ENCODE peak calls at places on chromosomes 11 and 22, in eight cellular contexts. One of them, this sample, is unnamed. For H3K36me3, the result is how much of the 10 kb centered on the place peaks cover.

GRCh38 chr11:69312418-69313399 is 18.8 kb downstream of the MYEOV start:
- DNase-seq in right lobe of liver: no peak
- DNase-seq in Karpas-422: no peak
- DNase-seq in adrenal gland: no peak
- DNase-seq in IMR-90: no peak
- DNase-seq in iPS DF 6.9: no peak
- DNase-seq in Panc1: no peak
- DNase-seq in Peyer's patch: no peak
- DNase-seq in this sample: no peak

GRCh38 chr22:45272498-45272897 is 12.3 kb upstream of the UPK3A start:
- DNase-seq in right lobe of liver: no peak
- DNase-seq in Karpas-422: no peak
- DNase-seq in adrenal gland: no peak
- DNase-seq in IMR-90: no peak
- DNase-seq in iPS DF 6.9: no peak
- DNase-seq in Panc1: no peak
- DNase-seq in Peyer's patch: no peak
- DNase-seq in this sample: no peak

GRCh38 chr11:127451852-127452251 is 451.3 kb upstream of the KIRREL3 start:
- DNase-seq in right lobe of liver: no peak
- DNase-seq in Karpas-422: no peak
- DNase-seq in adrenal gland: no peak
- DNase-seq in IMR-90: no peak
- DNase-seq in iPS DF 6.9: no peak
- DNase-seq in Panc1: no peak
- DNase-seq in Peyer's patch: no peak
- DNase-seq in this sample: no peak

GRCh38 chr22:18122254-18122554 is 11.6 kb downstream of the TUBA8 start:
- DNase-seq in right lobe of liver: no peak
- DNase-seq in Karpas-422: no peak
- DNase-seq in adrenal gland: no peak
- DNase-seq in IMR-90: no peak
- DNase-seq in iPS DF 6.9: no peak
- DNase-seq in Panc1: no peak
- DNase-seq in Peyer's patch: no peak
- DNase-seq in this sample: no peak

GRCh38 chr11:34840736-34841386 is 75.3 kb downstream of the APIP start:
- DNase-seq in right lobe of liver: no peak
- DNase-seq in Karpas-422: peak
- DNase-seq in adrenal gland: peak
- DNase-seq in IMR-90: peak
- DNase-seq in iPS DF 6.9: peak
- DNase-seq in Panc1: peak
- DNase-seq in Peyer's patch: no peak
- DNase-seq in this sample: no peak

GRCh38 chr11:44726278-44727113 is at the start of gene TSPAN18:
- DNase-seq in right lobe of liver: no peak
- DNase-seq in Karpas-422: peak
- DNase-seq in adrenal gland: peak
- DNase-seq in IMR-90: no peak
- DNase-seq in iPS DF 6.9: no peak
- DNase-seq in Panc1: no peak
- DNase-seq in Peyer's patch: no peak
- DNase-seq in this sample: peak

GRCh38 chr11:108559904-108560303 is 33.7 kb downstream of the EXPH5 start:
- DNase-seq in right lobe of liver: no peak
- DNase-seq in Karpas-422: no peak
- DNase-seq in adrenal gland: no peak
- DNase-seq in IMR-90: peak
- DNase-seq in iPS DF 6.9: no peak
- DNase-seq in Panc1: no peak
- DNase-seq in Peyer's patch: no peak
- DNase-seq in this sample: no peak

GRCh38 chr22:23075050-23075449 is 4.7 kb downstream of the GNAZ start:
- DNase-seq in right lobe of liver: peak
- DNase-seq in Karpas-422: no peak
- DNase-seq in adrenal gland: no peak
- DNase-seq in IMR-90: no peak
- DNase-seq in iPS DF 6.9: no peak
- DNase-seq in Panc1: no peak
- DNase-seq in Peyer's patch: no peak
- DNase-seq in this sample: no peak

GRCh38 chr11:45181595-45182550 is 35.4 kb downstream of the PRDM11 start:
- DNase-seq in right lobe of liver: no peak
- DNase-seq in Karpas-422: no peak
- DNase-seq in adrenal gland: no peak
- DNase-seq in IMR-90: no peak
- DNase-seq in iPS DF 6.9: no peak
- DNase-seq in Panc1: no peak
- DNase-seq in Peyer's patch: no peak
- DNase-seq in this sample: no peak

GRCh38 chr11:97860237-97860636 is 1160.5 kb upstream of the CNTN5 start:
- DNase-seq in right lobe of liver: no peak
- DNase-seq in Karpas-422: no peak
- DNase-seq in adrenal gland: no peak
- DNase-seq in IMR-90: no peak
- DNase-seq in iPS DF 6.9: no peak
- DNase-seq in Panc1: no peak
- DNase-seq in Peyer's patch: no peak
- DNase-seq in this sample: no peak

GRCh38 chr11:112538529-112538928 is 277.9 kb upstream of the PLET1 start:
- DNase-seq in right lobe of liver: no peak
- DNase-seq in Karpas-422: no peak
- DNase-seq in adrenal gland: no peak
- DNase-seq in IMR-90: no peak
- DNase-seq in iPS DF 6.9: no peak
- DNase-seq in Panc1: no peak
- DNase-seq in Peyer's patch: no peak
- DNase-seq in this sample: no peak

GRCh38 chr22:50342651-50343540 is at the start of gene PPP6R2:
- DNase-seq in right lobe of liver: peak
- DNase-seq in Karpas-422: peak
- DNase-seq in adrenal gland: peak
- DNase-seq in IMR-90: peak
- DNase-seq in iPS DF 6.9: no peak
- DNase-seq in Panc1: no peak
- DNase-seq in Peyer's patch: peak
- DNase-seq in this sample: peak

GRCh38 chr11:116037851-116038250 is 533.6 kb upstream of the CADM1 start:
- DNase-seq in right lobe of liver: no peak
- DNase-seq in Karpas-422: no peak
- DNase-seq in adrenal gland: no peak
- DNase-seq in IMR-90: no peak
- DNase-seq in iPS DF 6.9: no peak
- DNase-seq in Panc1: no peak
- DNase-seq in Peyer's patch: no peak
- DNase-seq in this sample: no peak

GRCh38 chr11:2577071-2578005 is 122.5 kb downstream of the KCNQ1OT1 start:
- DNase-seq in right lobe of liver: peak
- DNase-seq in Karpas-422: no peak
- DNase-seq in adrenal gland: peak
- DNase-seq in IMR-90: no peak
- DNase-seq in iPS DF 6.9: no peak
- DNase-seq in Panc1: no peak
- DNase-seq in Peyer's patch: peak
- DNase-seq in this sample: no peak

DNA sequence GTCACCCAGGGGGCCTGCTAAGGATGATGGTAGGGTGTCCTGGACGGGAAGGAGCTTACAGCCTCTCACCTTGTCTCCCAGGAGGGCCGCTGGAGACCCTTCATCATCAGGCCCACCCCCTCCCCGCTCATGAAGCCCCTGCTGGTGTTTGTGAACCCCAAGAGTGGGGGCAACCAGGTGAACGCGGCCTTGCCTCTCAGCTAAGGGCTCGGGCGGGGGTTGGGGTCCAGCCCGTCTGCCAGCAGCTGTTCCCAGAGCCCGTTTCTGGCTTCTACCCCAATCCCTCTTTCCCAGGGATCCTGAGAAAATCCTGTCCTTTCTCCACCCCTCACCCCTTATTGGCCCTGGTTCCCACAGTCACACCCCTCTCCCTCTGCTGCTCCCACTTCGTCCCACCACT is 9.5 kb upstream of the MDK start:
- DNase-seq in right lobe of liver: no peak
- DNase-seq in Karpas-422: no peak
- DNase-seq in adrenal gland: no peak
- DNase-seq in IMR-90: no peak
- DNase-seq in iPS DF 6.9: no peak
- DNase-seq in Panc1: no peak
- DNase-seq in Peyer's patch: no peak
- DNase-seq in this sample: no peak
- H3K36me3 ChIP-seq in right lobe of liver: under half
- H3K36me3 ChIP-seq in Karpas-422: under half
- H3K36me3 ChIP-seq in adrenal gland: half or more
- H3K36me3 ChIP-seq in IMR-90: under half
- H3K36me3 ChIP-seq in iPS DF 6.9: under half
- H3K36me3 ChIP-seq in Panc1: under half
- H3K36me3 ChIP-seq in Peyer's patch: under half
- H3K36me3 ChIP-seq in this sample: half or more

GRCh38 chr22:41501209-41501608 is 32.3 kb downstream of the ACO2 start:
- DNase-seq in right lobe of liver: no peak
- DNase-seq in Karpas-422: peak
- DNase-seq in adrenal gland: no peak
- DNase-seq in IMR-90: no peak
- DNase-seq in iPS DF 6.9: no peak
- DNase-seq in Panc1: no peak
- DNase-seq in Peyer's patch: no peak
- DNase-seq in this sample: no peak

GRCh38 chr22:41504397-41504796 is 35.5 kb downstream of the ACO2 start:
- DNase-seq in right lobe of liver: no peak
- DNase-seq in Karpas-422: peak
- DNase-seq in adrenal gland: peak
- DNase-seq in IMR-90: no peak
- DNase-seq in iPS DF 6.9: no peak
- DNase-seq in Panc1: no peak
- DNase-seq in Peyer's patch: no peak
- DNase-seq in this sample: no peak

GRCh38 chr22:41500303-41500702 is 31.4 kb downstream of the ACO2 start:
- DNase-seq in right lobe of liver: no peak
- DNase-seq in Karpas-422: peak
- DNase-seq in adrenal gland: no peak
- DNase-seq in IMR-90: no peak
- DNase-seq in iPS DF 6.9: no peak
- DNase-seq in Panc1: no peak
- DNase-seq in Peyer's patch: no peak
- DNase-seq in this sample: no peak

GRCh38 chr22:41498322-41498721 is 29.4 kb downstream of the ACO2 start:
- DNase-seq in right lobe of liver: no peak
- DNase-seq in Karpas-422: no peak
- DNase-seq in adrenal gland: no peak
- DNase-seq in IMR-90: no peak
- DNase-seq in iPS DF 6.9: no peak
- DNase-seq in Panc1: no peak
- DNase-seq in Peyer's patch: no peak
- DNase-seq in this sample: no peak

DNA sequence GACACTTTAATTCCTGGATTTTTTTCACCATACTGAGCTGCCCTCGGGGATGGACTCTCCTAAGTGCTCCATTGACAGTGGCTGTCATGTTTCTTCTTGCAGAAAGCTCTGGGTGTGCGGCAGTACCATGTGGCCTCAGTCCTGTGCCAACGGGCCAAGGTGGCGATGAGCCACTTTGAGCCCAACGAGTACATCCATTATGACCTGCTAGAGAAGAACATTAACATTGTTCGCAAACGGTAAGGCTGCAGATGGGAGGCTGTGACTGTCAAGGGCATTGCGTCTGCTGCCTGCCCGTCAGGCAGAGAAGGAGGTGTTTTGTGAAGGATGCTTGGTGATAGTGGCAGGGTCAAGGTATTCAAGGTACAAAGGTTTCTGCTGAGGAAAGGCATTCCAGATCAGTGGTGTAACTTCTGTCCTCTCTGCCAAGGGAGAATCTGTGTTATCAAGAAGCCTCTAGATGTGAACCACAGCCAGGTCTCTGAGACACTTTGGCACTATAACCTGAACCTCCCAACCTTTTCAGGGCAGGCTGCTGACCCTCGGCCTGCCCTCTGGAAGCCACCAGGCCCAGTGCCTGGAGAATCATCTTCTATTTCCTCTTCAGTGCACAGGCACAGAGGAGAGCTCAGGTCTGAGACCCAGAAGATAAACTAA is 30.8 kb downstream of the ACO2 start:
- DNase-seq in right lobe of liver: peak
- DNase-seq in Karpas-422: no peak
- DNase-seq in adrenal gland: no peak
- DNase-seq in IMR-90: no peak
- DNase-seq in iPS DF 6.9: no peak
- DNase-seq in Panc1: no peak
- DNase-seq in Peyer's patch: peak
- DNase-seq in this sample: no peak
- H3K4me3 ChIP-seq in right lobe of liver: no peak
- H3K4me3 ChIP-seq in Karpas-422: no peak
- H3K4me3 ChIP-seq in adrenal gland: no peak
- H3K4me3 ChIP-seq in IMR-90: no peak
- H3K4me3 ChIP-seq in iPS DF 6.9: no peak
- H3K4me3 ChIP-seq in Panc1: no peak
- H3K4me3 ChIP-seq in Peyer's patch: no peak
- H3K4me3 ChIP-seq in this sample: no peak

GRCh38 chr11:65186701-65187100 is 5.0 kb downstream of the CAPN1 start:
- DNase-seq in right lobe of liver: peak
- DNase-seq in Karpas-422: no peak
- DNase-seq in adrenal gland: no peak
- DNase-seq in IMR-90: no peak
- DNase-seq in iPS DF 6.9: no peak
- DNase-seq in Panc1: no peak
- DNase-seq in Peyer's patch: no peak
- DNase-seq in this sample: no peak
- H3K36me3 ChIP-seq in right lobe of liver: under half
- H3K36me3 ChIP-seq in Karpas-422: under half
- H3K36me3 ChIP-seq in adrenal gland: half or more
- H3K36me3 ChIP-seq in IMR-90: half or more
- H3K36me3 ChIP-seq in iPS DF 6.9: under half
- H3K36me3 ChIP-seq in Panc1: under half
- H3K36me3 ChIP-seq in Peyer's patch: under half
- H3K36me3 ChIP-seq in this sample: under half

GRCh38 chr22:27151407-27151806 is 494.0 kb downstream of the MIAT start:
- DNase-seq in right lobe of liver: no peak
- DNase-seq in Karpas-422: peak
- DNase-seq in adrenal gland: no peak
- DNase-seq in IMR-90: no peak
- DNase-seq in iPS DF 6.9: no peak
- DNase-seq in Panc1: no peak
- DNase-seq in Peyer's patch: no peak
- DNase-seq in this sample: no peak

GRCh38 chr22:27148025-27148424 is 490.6 kb downstream of the MIAT start:
- DNase-seq in right lobe of liver: no peak
- DNase-seq in Karpas-422: no peak
- DNase-seq in adrenal gland: no peak
- DNase-seq in IMR-90: no peak
- DNase-seq in iPS DF 6.9: no peak
- DNase-seq in Panc1: no peak
- DNase-seq in Peyer's patch: no peak
- DNase-seq in this sample: no peak

GRCh38 chr22:27150530-27150909 is 493.1 kb downstream of the MIAT start:
- DNase-seq in right lobe of liver: no peak
- DNase-seq in Karpas-422: no peak
- DNase-seq in adrenal gland: no peak
- DNase-seq in IMR-90: no peak
- DNase-seq in iPS DF 6.9: no peak
- DNase-seq in Panc1: no peak
- DNase-seq in Peyer's patch: no peak
- DNase-seq in this sample: no peak

GRCh38 chr22:27148886-27149470 is 491.6 kb downstream of the MIAT start:
- DNase-seq in right lobe of liver: no peak
- DNase-seq in Karpas-422: no peak
- DNase-seq in adrenal gland: no peak
- DNase-seq in IMR-90: no peak
- DNase-seq in iPS DF 6.9: no peak
- DNase-seq in Panc1: no peak
- DNase-seq in Peyer's patch: no peak
- DNase-seq in this sample: no peak

GRCh38 chr22:27149886-27150529 is 492.6 kb downstream of the MIAT start:
- DNase-seq in right lobe of liver: no peak
- DNase-seq in Karpas-422: no peak
- DNase-seq in adrenal gland: no peak
- DNase-seq in IMR-90: peak
- DNase-seq in iPS DF 6.9: no peak
- DNase-seq in Panc1: no peak
- DNase-seq in Peyer's patch: no peak
- DNase-seq in this sample: no peak
- H3K4me3 ChIP-seq in right lobe of liver: no peak
- H3K4me3 ChIP-seq in Karpas-422: no peak
- H3K4me3 ChIP-seq in adrenal gland: no peak
- H3K4me3 ChIP-seq in IMR-90: no peak
- H3K4me3 ChIP-seq in iPS DF 6.9: no peak
- H3K4me3 ChIP-seq in Panc1: no peak
- H3K4me3 ChIP-seq in Peyer's patch: no peak
- H3K4me3 ChIP-seq in this sample: no peak

This sample was measured in CD8-positive, alpha-beta memory T cell.